ENCODE peak calls at places on chromosomes 4 and X, in ten cellular contexts. L, A, V, J, T, C, Y, X, K and G are unnamed samples.

GRCh38 chr4:98516042-98516440 is 142.4 kb downstream of the TSPAN5 start:
- DNase-seq in A (no peak), L (no peak), T (no peak), C (no peak), J (peak; percentile 31), Y (peak; percentile 60), V (peak; percentile 26), X (no peak), K (no peak), G (no peak)

GRCh38 chr4:82865592-82865991 is 25.4 kb downstream of the SEC31A start:
- DNase-seq in J (no peak), C (no peak), L (no peak), K (no peak), T (no peak), Y (peak; percentile 90), X (no peak), V (no peak), A (no peak), G (peak; percentile 34)

GRCh38 chr4:73487233-73487632 is 5.7 kb downstream of the AFM start:
- DNase-seq in T (no peak), K (no peak), J (no peak), V (no peak), L (no peak), X (no peak), C (no peak), A (no peak), Y (no peak), G (no peak)

GRCh38 chr4:31020363-31020762 is 300.2 kb downstream of the PCDH7 start:
- DNase-seq in L (no peak), Y (no peak), T (no peak), J (no peak), C (no peak), A (no peak), V (no peak), K (no peak), X (no peak), G (no peak)

GRCh38 chr4:140240237-140240636 is 86.3 kb upstream of the MAML3 start:
- DNase-seq in X (no peak), L (no peak), Y (no peak), T (no peak), C (no peak), A (no peak), K (no peak), V (no peak), J (no peak), G (no peak)

GRCh38 chrX:19746919-19747671 is 140.3 kb downstream of the SH3KBP1 start:
- DNase-seq in J (no peak), C (no peak), T (no peak), Y (no peak), A (no peak), K (no peak), L (no peak), V (no peak), X (no peak), G (no peak)

GRCh38 chr4:95417531-95417930 is 131.2 kb downstream of the UNC5C start:
- DNase-seq in T (no peak), J (no peak), V (no peak), Y (peak; percentile 9), K (no peak), X (no peak), A (no peak), L (no peak), C (no peak), G (no peak)

GRCh38 chr4:101200561-101200960 is 146.8 kb downstream of the PPP3CA start:
- DNase-seq in Y (peak; percentile 82), L (no peak), K (no peak), T (no peak), V (peak; percentile 40), X (no peak), A (no peak), J (peak; percentile 86), C (no peak), G (no peak)

GRCh38 chr4:147709999-147710398 is 21.9 kb upstream of the ARHGAP10 start:
- DNase-seq in J (no peak), L (no peak), X (no peak), T (no peak), V (no peak), A (no peak), C (no peak), Y (peak; percentile 40), K (no peak), G (no peak)

GRCh38 chr4:15238720-15239119 is 189.1 kb upstream of the C1QTNF7 start:
- DNase-seq in T (no peak), A (no peak), V (peak; percentile 25), J (no peak), L (no peak), Y (no peak), C (no peak), K (no peak), X (peak; percentile 60), G (peak; percentile 37)

GRCh38 chrX:46247456-46247855 is 297.8 kb downstream of the ZNF674 start:
- DNase-seq in A (no peak), K (no peak), X (no peak), T (no peak), J (no peak), C (no peak), V (no peak), L (no peak), Y (peak; percentile 72), G (no peak)

GRCh38 chrX:46165411-46165810 is 379.8 kb downstream of the ZNF674 start:
- DNase-seq in C (no peak), V (no peak), J (no peak), L (no peak), K (no peak), A (no peak), Y (peak; percentile 78), X (no peak), T (no peak), G (no peak)

GRCh38 chrX:54076903-54077302 is 32.6 kb upstream of the PHF8 start:
- DNase-seq in Y (peak; percentile 77), C (no peak), T (no peak), A (no peak), X (no peak), J (no peak), L (no peak), K (no peak), V (no peak), G (no peak)

GRCh38 chr4:180407273-180407885 is 1835.8 kb upstream of the TENM3 start:
- DNase-seq in V (no peak), A (no peak), X (no peak), K (no peak), Y (peak; percentile 1), T (no peak), C (no peak), J (no peak), L (no peak), G (no peak)

GRCh38 chrX:11064851-11065600 is 46.1 kb upstream of the HCCS start:
- DNase-seq in V (no peak), X (no peak), L (no peak), T (no peak), A (no peak), Y (peak; percentile 69), C (no peak), J (no peak), K (no peak), G (no peak)

DNA sequence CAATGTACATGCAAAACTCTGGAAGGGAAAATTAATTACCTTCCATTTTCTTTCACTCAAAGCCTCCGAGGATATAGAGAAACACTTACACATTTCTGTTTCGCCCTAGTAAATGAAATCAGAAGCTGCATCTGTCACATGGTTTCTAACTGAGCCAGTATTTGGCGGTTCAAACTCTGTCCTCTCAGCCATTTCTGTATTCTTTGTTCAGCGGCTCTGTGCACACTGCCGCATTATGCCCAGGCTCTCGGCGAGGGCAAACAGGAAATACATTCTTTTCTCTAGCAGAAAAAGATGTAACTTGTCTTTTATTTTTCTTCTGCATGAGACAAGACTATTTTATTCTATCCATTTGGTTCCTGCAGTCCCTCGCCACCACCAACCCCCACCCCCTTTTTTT is 71.4 kb upstream of the GPM6B start:
- DNase-seq in L (no peak), X (no peak), A (no peak), V (no peak), C (no peak), K (no peak), Y (no peak), J (no peak), T (no peak), G (no peak)
- H3K4me1 ChIP-seq in L (no peaks in the 10 kb centered on the region), X (no peaks in the 10 kb centered on the region), A (no peaks in the 10 kb centered on the region), V (no peaks in the 10 kb centered on the region), C (no peaks in the 10 kb centered on the region), K (no peaks in the 10 kb centered on the region), Y (no peaks in the 10 kb centered on the region), J (no peaks in the 10 kb centered on the region), T (no peaks in the 10 kb centered on the region), G (no peaks in the 10 kb centered on the region)

GRCh38 chr4:86926428-86927086 is 8.3 kb upstream of the AFF1 start:
- DNase-seq in K (no peak), J (no peak), Y (peak; percentile 98), X (no peak), L (no peak), T (no peak), V (no peak), A (no peak), C (no peak), G (no peak)
- H3K4me1 ChIP-seq in K (no peaks in the 10 kb centered on the region), J (peaks cover 48% of the 10 kb centered on the region), Y (peaks cover 33% of the 10 kb centered on the region), X (no peaks in the 10 kb centered on the region), L (peaks cover 25% of the 10 kb centered on the region), T (peaks cover 17% of the 10 kb centered on the region), V (peaks cover 54% of the 10 kb centered on the region), A (no peaks in the 10 kb centered on the region), C (no peaks in the 10 kb centered on the region), G (peaks cover 15% of the 10 kb centered on the region)

GRCh38 chr4:60814549-60814948 is 385.6 kb upstream of the ADGRL3 start:
- DNase-seq in J (no peak), V (no peak), X (no peak), C (no peak), Y (no peak), T (peak; percentile 51), A (no peak), L (no peak), K (no peak), G (no peak)

GRCh38 chr4:60822986-60823385 is 377.1 kb upstream of the ADGRL3 start:
- DNase-seq in A (no peak), X (no peak), L (no peak), C (no peak), V (no peak), J (no peak), K (no peak), Y (no peak), T (no peak), G (no peak)

GRCh38 chr4:60812811-60813210 is 387.3 kb upstream of the ADGRL3 start:
- DNase-seq in J (no peak), Y (no peak), C (no peak), K (no peak), V (no peak), T (no peak), L (no peak), X (no peak), A (no peak), G (no peak)

DNA sequence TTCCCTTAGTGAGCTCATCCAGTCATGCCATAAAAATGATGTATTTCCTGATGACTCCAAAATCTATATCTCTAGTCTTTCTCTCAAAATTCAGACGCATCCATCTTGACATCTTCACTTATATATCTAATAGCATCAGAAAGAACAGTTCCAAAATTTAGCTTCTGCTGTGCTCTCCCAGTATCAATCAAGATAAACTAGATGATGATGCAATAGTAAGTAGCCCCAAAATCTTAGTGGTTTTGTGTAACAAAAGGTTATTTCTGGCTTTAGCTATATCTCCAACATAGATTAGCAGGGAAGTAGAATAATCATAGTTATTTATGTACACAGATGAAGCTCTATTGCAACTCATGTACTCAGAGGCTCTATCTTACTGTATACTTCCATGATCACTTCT is 382.5 kb upstream of the ADGRL3 start:
- DNase-seq in C (no peak), L (no peak), K (no peak), A (no peak), T (no peak), J (no peak), Y (no peak), V (no peak), X (no peak), G (no peak)
- H3K4me1 ChIP-seq in C (no peaks in the 10 kb centered on the region), L (no peaks in the 10 kb centered on the region), K (no peaks in the 10 kb centered on the region), A (no peaks in the 10 kb centered on the region), T (no peaks in the 10 kb centered on the region), J (no peaks in the 10 kb centered on the region), Y (peaks cover 4% of the 10 kb centered on the region), V (no peaks in the 10 kb centered on the region), X (no peaks in the 10 kb centered on the region), G (no peaks in the 10 kb centered on the region)

GRCh38 chr4:184446132-184446531 is 28.2 kb downstream of the IRF2 start:
- DNase-seq in V (no peak), C (no peak), X (no peak), K (no peak), J (no peak), Y (no peak), A (no peak), L (no peak), T (no peak), G (no peak)
- H3K4me1 ChIP-seq in V (no peaks in the 10 kb centered on the region), C (peaks cover 82% of the 10 kb centered on the region), X (no peaks in the 10 kb centered on the region), K (peaks cover 55% of the 10 kb centered on the region), J (no peaks in the 10 kb centered on the region), Y (peaks cover 12% of the 10 kb centered on the region), A (peaks cover 48% of the 10 kb centered on the region), L (peaks cover 92% of the 10 kb centered on the region), T (peaks cover 99% of the 10 kb centered on the region), G (peaks cover 58% of the 10 kb centered on the region)